ENCODE peak calls at places on chromosomes 16 and 17, in nine cellular contexts. K is prostate gland, A is stomach, Q is dorsolateral prefrontal cortex, L is GM23248, J is body of pancreas, H is lung, S is Peyer's patch, V is H9. T is an unnamed sample.

GRCh38 chr17:72282439-72283029 is 161.7 kb downstream of the SOX9 start:
- DNase-seq in H (no peak), L (no peak), V (no peak), A (no peak), J (no peak), Q (no peak), K (no peak), S (no peak), T (no peak)

GRCh38 chr16:81711609-81712329 is 67.3 kb upstream of the PLCG2 start:
- DNase-seq in Q (no peak), H (no peak), A (no peak), V (peak), K (no peak), S (peak), L (peak), J (no peak), T (peak)

GRCh38 chr16:17134586-17134985 is 336.2 kb downstream of the XYLT1 start:
- DNase-seq in V (no peak), S (no peak), J (no peak), Q (no peak), L (no peak), A (no peak), K (no peak), H (no peak), T (no peak)

GRCh38 chr16:73013974-73014373 is 34.0 kb downstream of the ZFHX3 start:
- DNase-seq in A (no peak), K (no peak), H (no peak), S (no peak), J (no peak), L (no peak), Q (no peak), V (no peak), T (no peak)

GRCh38 chr17:56595831-56596740 is 2.6 kb downstream of the NOG start:
- DNase-seq in A (no peak), H (no peak), L (peak), S (no peak), V (peak), Q (no peak), K (no peak), J (no peak), T (no peak)

GRCh38 chr17:10089221-10089799 is 109.1 kb downstream of the GAS7 start:
- DNase-seq in H (no peak), A (no peak), L (no peak), K (no peak), S (no peak), V (no peak), J (no peak), Q (no peak), T (no peak)

GRCh38 chr16:79885320-79885719 is 284.8 kb upstream of the MAF start:
- DNase-seq in S (no peak), Q (no peak), H (no peak), J (no peak), K (peak), A (no peak), L (no peak), V (no peak), T (no peak)

GRCh38 chr16:70663524-70664324 is 17.4 kb downstream of the IL34 start:
- DNase-seq in J (no peak), H (no peak), Q (no peak), V (peak), K (no peak), A (no peak), L (no peak), S (no peak), T (no peak)

GRCh38 chr17:13753151-13753550 is 151.4 kb upstream of the HS3ST3A1 start:
- DNase-seq in K (no peak), A (no peak), V (no peak), H (no peak), S (no peak), J (no peak), Q (no peak), L (no peak), T (no peak)

GRCh38 chr16:25257504-25257955 is at the start of gene ZKSCAN2:
- DNase-seq in K (peak), V (peak), H (peak), J (peak), A (peak), Q (peak), L (peak), S (peak), T (peak)

GRCh38 chr17:19390951-19391350 is 4.0 kb upstream of the MFAP4 start:
- DNase-seq in V (no peak), K (no peak), A (no peak), Q (no peak), L (no peak), S (no peak), J (no peak), H (no peak), T (no peak)
- H3K27ac ChIP-seq in V (no peak), K (peak), A (no peak), Q (no peak), L (no peak), S (no peak), J (no peak), H (no peak), T (no peak)

DNA sequence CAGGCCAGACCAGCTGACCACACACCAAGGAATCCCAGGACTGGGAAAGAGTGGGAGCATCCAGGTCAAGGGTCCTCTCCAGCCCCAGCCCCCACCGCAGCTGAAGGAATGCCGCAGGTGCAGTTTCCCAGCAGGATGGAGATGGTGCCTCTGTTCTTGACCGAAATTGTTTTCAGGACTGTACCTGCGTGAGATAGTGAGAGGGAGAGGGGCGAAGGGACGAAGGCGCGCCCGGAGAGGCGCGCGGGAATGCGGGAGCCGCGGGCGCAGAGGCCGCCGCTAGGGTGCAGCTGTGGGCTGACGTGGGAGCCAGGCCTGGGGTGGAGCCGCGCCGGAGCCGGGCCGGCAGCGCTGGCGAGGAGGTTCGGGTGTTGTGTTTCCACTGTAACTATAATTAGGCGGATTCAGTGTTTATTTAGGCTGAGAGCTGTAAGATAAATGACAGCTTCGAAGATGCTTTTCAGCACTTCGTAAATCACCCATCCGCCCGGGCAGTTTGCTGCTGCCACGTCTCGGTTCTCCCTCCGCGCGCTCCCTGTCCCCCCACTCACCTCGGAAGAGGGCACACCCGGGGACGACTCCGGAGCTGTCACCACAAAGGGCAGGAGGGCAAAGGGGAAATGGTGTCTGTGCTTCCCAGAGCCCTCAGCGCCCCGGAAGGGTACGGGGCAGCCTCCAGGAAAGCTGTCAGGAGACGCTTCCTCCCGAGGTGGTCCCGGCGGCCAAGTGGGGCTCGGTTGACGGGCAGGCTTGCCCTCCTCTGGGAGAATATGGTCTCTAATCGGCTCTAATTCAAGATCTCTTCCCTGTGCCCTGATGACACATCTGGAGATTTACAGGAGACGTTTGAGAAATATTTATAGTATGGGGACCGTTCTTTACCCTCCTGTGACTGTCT is 38.2 kb downstream of the HOXB1 start:
- DNase-seq in S (peak), V (peak), Q (peak), K (peak), J (peak), H (peak), L (peak), A (peak), T (no peak)
- H3K27ac ChIP-seq in S (peak), V (no peak), Q (no peak), K (no peak), J (no peak), H (no peak), L (no peak), A (peak), T (no peak)

GRCh38 chr17:4538236-4539002 is 16.8 kb downstream of the MYBBP1A start:
- DNase-seq in H (no peak), Q (no peak), L (no peak), V (no peak), A (no peak), K (no peak), J (no peak), S (no peak), T (no peak)
- H3K27ac ChIP-seq in H (no peak), Q (peak), L (no peak), V (no peak), A (peak), K (no peak), J (no peak), S (peak), T (peak)

DNA sequence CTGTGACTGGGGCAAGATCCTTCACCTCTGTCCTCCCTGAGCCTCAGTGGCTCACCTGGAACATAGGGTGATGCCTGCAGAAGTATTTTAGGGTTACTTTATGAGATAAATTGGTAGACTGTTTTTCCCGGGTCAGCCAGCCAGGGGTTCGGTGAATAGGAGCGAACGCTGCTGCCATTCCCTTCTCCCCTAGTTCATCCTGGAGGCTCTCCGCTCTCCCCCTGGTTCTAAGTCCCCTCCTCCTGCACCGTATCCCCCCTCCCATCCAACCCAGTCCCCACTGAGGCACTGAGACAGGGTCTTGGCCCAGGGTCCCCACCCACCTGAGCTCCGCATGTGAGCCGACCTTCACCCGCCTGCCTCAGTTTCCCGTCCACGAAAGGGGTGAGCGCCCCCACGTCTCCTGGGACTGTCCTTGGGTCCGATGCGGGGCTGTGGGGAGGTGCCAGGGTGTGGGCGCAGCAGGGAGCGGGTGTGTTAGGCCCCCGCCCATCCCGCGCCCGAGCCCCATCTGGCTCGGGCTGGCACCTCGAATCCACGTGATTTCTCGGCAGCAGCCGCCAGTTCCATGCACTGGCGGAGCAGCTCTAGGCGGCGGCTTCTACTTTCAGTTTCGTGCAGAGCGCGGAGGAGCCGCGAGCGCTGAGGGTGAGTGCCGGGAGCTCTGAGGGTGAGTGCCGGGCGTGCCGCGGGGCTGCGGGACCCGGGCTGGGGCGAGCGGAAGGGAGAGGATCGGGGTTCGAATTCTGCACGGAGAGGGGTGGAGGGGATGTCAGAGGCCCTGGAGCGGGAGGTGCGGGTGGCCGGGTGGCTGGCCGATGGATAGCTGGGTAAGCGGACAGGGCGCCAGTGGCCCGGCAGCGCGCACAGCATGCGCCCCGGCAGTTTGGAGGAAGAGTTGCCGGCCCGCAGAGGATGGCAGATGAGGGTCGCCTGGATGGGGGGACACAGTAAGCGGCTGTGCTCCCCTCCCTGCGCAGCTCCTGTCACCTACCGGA is at the start of gene NLRC5:
- DNase-seq in S (peak), J (peak), L (peak), Q (peak), H (peak), K (peak), A (peak), V (peak), T (peak)
- H3K27ac ChIP-seq in S (peak), J (peak), L (peak), Q (peak), H (peak), K (peak), A (peak), V (no peak), T (peak)

GRCh38 chr16:50778284-50779163 is 36.6 kb downstream of the CYLD start:
- DNase-seq in L (no peak), H (no peak), V (no peak), Q (no peak), J (no peak), K (no peak), A (no peak), S (no peak), T (no peak)
- H3K27ac ChIP-seq in L (no peak), H (no peak), V (no peak), Q (no peak), J (no peak), K (no peak), A (no peak), S (no peak), T (peak)

DNA sequence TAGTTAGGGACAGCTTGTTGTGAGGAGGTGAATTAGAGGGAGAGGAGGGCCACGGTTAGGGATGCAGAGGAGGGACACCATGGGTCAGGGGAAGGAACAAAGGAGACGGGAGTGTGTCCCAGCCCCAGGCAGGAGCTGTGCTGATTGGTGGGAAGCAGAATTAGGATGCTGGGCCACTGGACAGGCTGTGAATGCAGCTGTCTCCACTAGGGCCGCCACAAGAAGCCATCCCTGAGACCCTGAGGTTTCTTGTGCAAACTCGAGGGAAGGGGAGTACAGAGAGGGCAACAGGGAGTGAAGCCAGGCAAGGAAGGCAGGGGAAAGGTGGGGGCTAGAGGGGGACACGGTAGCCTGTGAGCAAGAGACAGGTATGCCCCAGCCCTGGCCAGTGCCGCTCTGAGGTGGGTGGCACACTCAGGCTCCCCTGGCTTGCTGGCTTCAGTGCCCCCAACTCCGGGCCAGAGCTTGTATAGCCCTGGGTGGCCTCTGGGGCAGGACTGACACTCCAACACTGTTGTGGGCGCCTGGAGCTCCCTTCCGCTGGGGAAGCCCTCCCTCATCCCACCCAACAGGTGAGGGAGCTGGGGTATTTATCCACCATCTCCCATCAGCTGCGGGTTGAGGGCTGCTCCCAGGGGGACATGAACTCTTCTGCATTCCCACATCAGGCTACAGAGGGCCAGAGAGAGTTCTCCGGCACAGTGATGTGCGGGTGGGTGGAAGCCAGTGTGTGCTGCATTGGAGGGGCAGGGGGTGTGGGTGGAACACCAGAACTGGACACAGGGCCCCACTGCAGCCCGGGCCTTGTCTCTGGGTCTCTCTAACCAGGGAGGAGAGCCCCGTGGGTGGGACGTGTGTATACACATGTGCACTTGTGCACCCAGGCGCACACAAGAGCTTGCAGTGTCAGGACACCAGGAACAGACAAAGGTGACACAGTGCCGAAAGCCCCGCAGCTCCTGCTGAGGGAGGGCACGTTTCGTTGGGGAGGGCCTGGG is 8.3 kb upstream of the SPPL2C start:
- DNase-seq in L (no peak), J (no peak), K (no peak), H (no peak), V (no peak), Q (no peak), S (no peak), A (no peak), T (no peak)
- H3K27ac ChIP-seq in L (no peak), J (no peak), K (no peak), H (no peak), V (no peak), Q (no peak), S (no peak), A (no peak), T (no peak)

GRCh38 chr17:78687944-78688343 is 94.1 kb downstream of the CYTH1 start:
- DNase-seq in J (no peak), S (no peak), K (no peak), H (no peak), Q (no peak), V (peak), A (no peak), L (no peak), T (no peak)
- H3K27ac ChIP-seq in J (no peak), S (no peak), K (no peak), H (no peak), Q (no peak), V (no peak), A (no peak), L (no peak), T (no peak)